ENCODE peak calls at places on chromosomes 2 and 18, in ten cellular contexts. I is GM23248; F is K562; P is psoas muscle; N is CD4-positive, alpha-beta T cell; T is CD4-positive, alpha-beta memory T cell; S is mucosa of descending colon; B is MM.1S; Y is IMR-90; O is CD8-positive, alpha-beta T cell. J is an unnamed sample. For H3K9me3, the result is how much of the 10 kb centered on the place peaks cover.

GRCh38 chr2:9179572-9180201 is 26.9 kb upstream of the ASAP2 start:
- DNase-seq in B (no peak), Y (peak), S (peak), I (peak), F (no peak), N (no peak), P (peak), O (no peak), T (no peak), J (peak)

GRCh38 chr2:30472326-30472725 is 25.3 kb downstream of the LCLAT1 start:
- DNase-seq in S (no peak), O (no peak), Y (no peak), B (no peak), I (peak), P (no peak), N (no peak), F (no peak), T (no peak), J (no peak)

GRCh38 chr2:10818986-10819385 is 6.4 kb upstream of the PDIA6 start:
- DNase-seq in B (no peak), P (no peak), N (no peak), I (no peak), T (no peak), F (no peak), Y (no peak), O (no peak), S (no peak), J (no peak)

GRCh38 chr2:231936491-231936890 is 10.3 kb upstream of the NPPC start:
- DNase-seq in P (no peak), S (no peak), B (peak), T (no peak), O (no peak), N (no peak), I (no peak), F (no peak), Y (no peak), J (no peak)

GRCh38 chr2:121611730-121612705 is 37.2 kb downstream of the CLASP1 start:
- DNase-seq in S (no peak), N (no peak), Y (no peak), T (no peak), B (no peak), P (no peak), O (no peak), I (no peak), F (peak), J (no peak)

GRCh38 chr2:185108588-185108987 is 510.3 kb downstream of the ZNF804A start:
- DNase-seq in Y (no peak), T (no peak), N (no peak), I (no peak), S (no peak), O (no peak), F (no peak), P (no peak), B (no peak), J (no peak)

GRCh38 chr2:197145471-197146056 is 165.0 kb downstream of the ANKRD44 start:
- DNase-seq in P (no peak), B (no peak), Y (no peak), S (no peak), N (no peak), F (no peak), O (peak), I (no peak), T (peak), J (no peak)

GRCh38 chr2:68774569-68775271 is 40.1 kb downstream of the ARHGAP25 start:
- DNase-seq in T (peak), Y (peak), S (peak), P (peak), B (peak), I (no peak), F (peak), O (peak), N (peak), J (peak)

GRCh38 chr2:65227035-65227470 is 578 bp upstream of the ACTR2 start:
- DNase-seq in O (no peak), B (peak), S (peak), N (no peak), F (peak), P (peak), Y (no peak), T (no peak), I (peak), J (no peak)

GRCh38 chr2:8535821-8536685 is 145.8 kb upstream of the ID2 start:
- DNase-seq in Y (no peak), B (no peak), S (no peak), I (peak), F (no peak), T (no peak), O (no peak), N (no peak), P (no peak), J (no peak)

GRCh38 chr18:59426855-59427254 is 67.8 kb upstream of the LMAN1 start:
- DNase-seq in F (no peak), S (no peak), Y (no peak), O (no peak), P (no peak), I (no peak), N (no peak), B (no peak), T (no peak), J (no peak)

GRCh38 chr18:79912409-79912991 is 39.0 kb downstream of the SLC66A2 start:
- DNase-seq in N (peak), P (peak), O (peak), T (no peak), B (no peak), S (no peak), I (peak), Y (no peak), F (no peak), J (no peak)

GRCh38 chr2:7480431-7480830 is 563.2 kb downstream of the RNF144A start:
- DNase-seq in O (no peak), Y (no peak), T (no peak), S (no peak), I (peak), N (no peak), P (no peak), F (no peak), B (no peak), J (no peak)

GRCh38 chr2:177143444-177143843 is 69.2 kb upstream of the HNRNPA3 start:
- DNase-seq in S (no peak), I (peak), Y (peak), B (no peak), N (no peak), F (no peak), P (no peak), O (no peak), T (no peak), J (no peak)

GRCh38 chr2:180063494-180063893 is 56.4 kb upstream of the CWC22 start:
- DNase-seq in I (no peak), P (no peak), O (no peak), N (no peak), S (no peak), F (no peak), T (no peak), B (no peak), Y (no peak), J (no peak)

GRCh38 chr2:233075141-233075965 is 15.2 kb downstream of the INPP5D start:
- DNase-seq in F (no peak), S (no peak), T (no peak), B (no peak), N (no peak), P (no peak), O (no peak), I (no peak), Y (no peak), J (no peak)

GRCh38 chr18:76345901-76346300 is 149.1 kb downstream of the ZNF516 start:
- DNase-seq in B (no peak), S (no peak), O (no peak), Y (no peak), N (no peak), T (no peak), I (no peak), F (no peak), P (no peak), J (no peak)

GRCh38 chr2:19009510-19009909 is 348.9 kb downstream of the OSR1 start:
- DNase-seq in Y (no peak), S (no peak), I (no peak), N (no peak), B (no peak), T (no peak), O (no peak), P (no peak), F (no peak), J (no peak)

GRCh38 chr18:69686861-69687260 is 260.8 kb downstream of the CD226 start:
- DNase-seq in O (no peak), I (peak), S (no peak), F (no peak), T (no peak), B (no peak), Y (peak), P (no peak), N (no peak), J (no peak)

GRCh38 chr2:174300114-174300513 is 34.6 kb upstream of the SP9 start:
- DNase-seq in F (no peak), N (no peak), B (no peak), S (no peak), O (no peak), I (peak), T (no peak), P (no peak), Y (peak), J (no peak)

GRCh38 chr2:223100061-223100511 is 48.1 kb downstream of the KCNE4 start:
- DNase-seq in B (no peak), P (peak), I (peak), T (no peak), O (no peak), F (no peak), N (no peak), Y (peak), S (no peak), J (peak)

GRCh38 chr2:210224660-210225460 is at the start of gene ACADL:
- DNase-seq in O (no peak), N (no peak), T (no peak), B (no peak), I (peak), F (no peak), S (peak), Y (no peak), P (peak), J (peak)

DNA sequence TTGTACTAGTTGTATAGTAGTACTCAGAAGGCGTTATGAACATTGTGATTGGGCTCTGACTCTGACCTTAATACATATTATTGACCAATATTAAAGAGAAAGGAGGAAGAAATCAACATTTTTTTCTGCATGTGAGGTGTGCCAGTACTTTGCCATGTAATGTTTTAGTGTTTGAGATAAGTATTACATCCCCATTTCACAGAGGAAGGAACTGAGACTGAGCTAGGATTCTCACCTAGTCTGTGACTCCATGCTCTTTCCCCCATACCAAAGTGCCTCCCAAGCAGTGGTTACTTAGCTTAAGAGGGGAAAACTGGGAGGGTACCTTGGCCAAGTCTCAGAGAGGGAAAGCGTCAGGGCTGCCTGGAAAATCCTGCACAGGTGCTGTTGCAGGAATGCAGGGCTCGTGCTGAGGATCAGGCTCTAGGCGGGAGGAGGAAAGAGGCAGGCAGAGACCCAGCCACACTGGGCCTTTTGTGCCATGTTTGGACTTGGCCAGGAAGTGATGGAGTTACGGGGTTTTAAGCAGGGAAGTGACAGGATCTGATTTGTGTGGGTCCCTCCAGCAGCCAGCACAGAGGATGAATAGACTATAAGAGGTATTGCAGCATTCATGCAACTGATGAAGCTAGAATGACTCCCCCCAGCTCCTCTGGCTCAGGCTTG is 1.7 kb downstream of the PNKD start:
- DNase-seq in O (no peak), T (no peak), S (no peak), I (peak), F (no peak), B (no peak), P (no peak), N (no peak), Y (no peak), J (no peak)
- H3K9me3 ChIP-seq in O (under half), T (under half), S (under half), I (under half), F (under half), B (under half), P (under half), N (under half), Y (under half), J (under half)

GRCh38 chr2:116269040-116269439 is 1545.5 kb upstream of the DDX18 start:
- DNase-seq in O (no peak), F (no peak), I (no peak), P (no peak), B (no peak), Y (no peak), T (no peak), N (no peak), S (no peak), J (no peak)

DNA sequence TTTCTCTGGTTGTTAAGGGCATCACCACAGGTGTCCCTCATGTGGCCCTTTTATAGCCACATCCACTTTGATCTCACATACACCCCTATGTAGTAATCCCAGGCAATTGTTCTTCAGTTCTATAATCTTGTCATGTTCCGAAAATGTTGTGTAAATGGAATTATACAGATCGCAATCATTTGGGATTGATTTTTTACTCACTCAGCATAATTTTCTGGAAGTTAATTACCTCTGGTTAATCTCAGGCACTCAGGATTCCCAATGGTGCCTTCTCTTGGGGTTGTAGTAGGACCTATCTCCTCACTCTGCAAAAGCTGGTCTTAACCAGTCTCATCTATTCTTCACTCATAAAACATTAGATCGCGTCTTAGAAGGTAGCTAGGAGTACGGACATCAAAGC is 1549.6 kb upstream of the DDX18 start:
- DNase-seq in N (no peak), T (no peak), I (no peak), P (no peak), F (no peak), O (no peak), B (no peak), S (no peak), Y (no peak), J (no peak)
- H3K9me3 ChIP-seq in N (under half), T (under half), I (under half), P (under half), F (under half), O (under half), B (under half), S (under half), Y (under half), J (under half)

GRCh38 chr2:84708442-84708841 is 172.4 kb downstream of the TRABD2A start:
- DNase-seq in F (no peak), N (no peak), I (no peak), O (no peak), T (no peak), B (no peak), Y (no peak), P (no peak), S (no peak), J (no peak)
- H3K9me3 ChIP-seq in F (under half), N (under half), I (under half), O (under half), T (under half), B (under half), Y (under half), P (under half), S (under half), J (under half)

DNA sequence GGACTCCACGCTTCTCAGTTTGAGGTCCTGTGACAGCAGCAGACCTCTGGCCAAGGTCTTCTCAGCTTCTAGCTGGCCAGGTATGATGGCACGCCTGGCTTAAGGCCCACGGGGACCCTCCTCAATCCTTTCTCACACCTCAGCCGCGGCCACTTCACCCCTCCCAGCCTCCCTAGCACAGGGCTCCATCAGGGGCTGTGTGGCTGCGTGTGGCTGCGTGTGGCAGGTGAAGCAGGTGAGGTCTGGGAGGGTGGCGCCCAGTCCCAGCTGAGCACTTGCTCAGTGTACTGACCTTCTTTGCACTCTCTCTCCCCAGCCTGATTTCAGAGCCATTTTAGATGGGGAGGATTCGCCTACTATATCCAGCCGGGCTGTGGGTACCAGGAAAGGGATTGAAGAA is 237.1 kb upstream of the RAB6C start:
- DNase-seq in T (no peak), Y (no peak), N (no peak), P (no peak), S (no peak), F (no peak), O (no peak), B (no peak), I (no peak), J (no peak)
- H3K9me3 ChIP-seq in T (under half), Y (under half), N (under half), P (under half), S (under half), F (under half), O (under half), B (under half), I (under half), J (under half)

DNA sequence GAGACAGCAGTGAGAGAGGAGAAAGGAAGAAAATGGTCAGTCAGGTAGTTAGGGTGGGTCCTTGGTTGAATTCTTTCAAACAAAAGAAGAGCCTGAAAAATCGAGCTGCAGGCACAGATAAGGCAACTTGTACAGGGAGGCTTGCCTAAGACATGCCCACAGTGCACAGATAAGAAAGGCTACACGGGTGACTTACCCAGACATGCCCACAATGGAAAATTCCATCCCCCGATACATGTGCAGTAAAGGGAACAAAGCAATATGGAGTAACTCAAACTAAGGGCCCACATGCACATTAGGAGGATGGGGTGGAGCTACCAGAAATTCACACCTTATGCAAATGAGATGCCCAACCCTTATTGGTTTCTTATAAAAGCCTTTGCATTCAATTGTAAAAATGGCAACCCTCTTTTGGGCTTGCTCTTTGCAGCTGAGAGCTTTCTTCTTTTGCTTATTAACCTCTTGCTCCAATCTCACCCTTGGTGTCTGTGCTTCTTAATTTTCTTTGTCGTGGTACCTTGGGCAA is 110.3 kb upstream of the RMP24 start:
- DNase-seq in P (no peak), I (no peak), O (no peak), T (no peak), F (no peak), B (no peak), S (no peak), N (no peak), Y (no peak), J (no peak)
- H3K9me3 ChIP-seq in P (under half), I (under half), O (under half), T (under half), F (under half), B (under half), S (under half), N (under half), Y (under half), J (under half)

DNA sequence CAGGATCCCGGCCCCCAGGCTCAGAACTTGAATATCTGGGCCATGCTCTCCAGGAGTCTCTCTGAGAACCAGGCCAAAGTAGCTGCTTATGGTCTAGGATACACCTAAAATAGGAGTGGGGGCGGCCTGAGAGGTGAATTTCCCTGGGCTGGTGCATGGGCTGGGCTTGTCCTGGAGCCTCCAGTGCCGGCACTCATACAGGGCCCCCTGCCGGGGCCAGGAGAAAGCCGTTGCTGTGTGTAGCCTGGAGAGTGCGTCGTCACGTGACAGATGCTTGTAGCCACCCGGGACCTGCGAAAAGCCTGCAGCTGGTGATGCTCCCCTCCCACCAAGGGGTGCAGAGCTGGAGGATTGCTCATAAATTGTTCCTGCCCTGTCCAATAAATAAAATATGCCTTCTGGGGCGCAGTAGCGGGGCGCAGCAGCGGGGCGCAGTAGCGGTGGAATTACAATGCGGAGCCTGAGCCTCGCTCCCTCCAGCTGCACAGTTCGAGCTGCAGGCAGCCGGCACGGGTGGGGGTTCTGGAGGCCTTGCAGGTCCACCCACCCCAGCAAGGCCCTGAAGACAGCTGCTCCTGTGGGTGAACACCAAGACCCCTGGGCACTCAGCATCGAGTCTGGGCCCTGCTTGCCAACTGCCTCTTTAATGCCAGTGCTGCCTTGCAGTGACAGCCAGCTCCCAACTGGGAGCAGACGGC is 289.9 kb downstream of the NDUFA10 start:
- DNase-seq in B (no peak), F (peak), N (no peak), P (no peak), I (no peak), Y (no peak), O (no peak), T (no peak), S (no peak), J (no peak)
- H3K9me3 ChIP-seq in B (under half), F (under half), N (under half), P (under half), I (under half), Y (under half), O (under half), T (under half), S (under half), J (under half)